ENCODE peak calls at places on chromosome 12, in eight cellular contexts. O is head of caudate nucleus; X is cardiac fibroblast; A is activated CD4-positive, alpha-beta T cell treated with anti-CD3 and anti-CD28 coated beads, Interleukin-2, amount 50 U/mL, for 4 hours; E is astrocyte of the spinal cord; H is psoas muscle; T is lower leg skin; G is MCF 10A. C is an unnamed sample.
A peak's percentile ranks its signal among the peaks of the same experiment; 100 is the strongest.

GRCh38 chr12:87866602-87867292 is 162.5 kb downstream of the C12orf50 start:
- DNase-seq in O (no peak), X (peak; percentile 26), A (no peak), E (no peak), H (no peak), T (no peak), G (peak; percentile 38), C (no peak)

GRCh38 chr12:77133566-77133965 is 68.2 kb upstream of the E2F7 start:
- DNase-seq in O (no peak), X (peak; percentile 71), A (no peak), E (peak; percentile 75), H (no peak), T (no peak), G (peak; percentile 77), C (no peak)

GRCh38 chr12:116454950-116455447 is 104.2 kb upstream of the MAP1LC3B2 start:
- DNase-seq in O (no peak), X (peak; percentile 97), A (no peak), E (peak; percentile 94), H (no peak), T (no peak), G (peak; percentile 79), C (no peak)

GRCh38 chr12:25433581-25434325 is 119.3 kb downstream of the LMNTD1 start:
- DNase-seq in O (no peak), X (no peak), A (no peak), E (peak; percentile 57), H (no peak), T (no peak), G (peak; percentile 23), C (no peak)

GRCh38 chr12:79657136-79657535 is 33.6 kb downstream of the PAWR start:
- DNase-seq in O (no peak), X (no peak), A (no peak), E (no peak), H (no peak), T (no peak), G (no peak), C (no peak)

GRCh38 chr12:1003600-1004271 is 12.7 kb downstream of the ERC1 start:
- DNase-seq in O (no peak), X (no peak), A (no peak), E (no peak), H (no peak), T (no peak), G (no peak), C (no peak)

GRCh38 chr12:86249856-86250255 is 6.3 kb downstream of the MGAT4C start:
- DNase-seq in O (no peak), X (peak; percentile 2), A (no peak), E (peak; percentile 90), H (no peak), T (no peak), G (peak; percentile 5), C (no peak)

GRCh38 chr12:109842021-109842420 is 8.8 kb upstream of the TRPV4 start:
- DNase-seq in O (no peak), X (no peak), A (no peak), E (no peak), H (no peak), T (no peak), G (no peak), C (no peak)

GRCh38 chr12:121009744-121010143 is 6.5 kb downstream of the C12orf43 start:
- DNase-seq in O (no peak), X (peak; percentile 39), A (no peak), E (peak; percentile 33), H (no peak), T (no peak), G (peak; percentile 54), C (no peak)